ENCODE peak calls at places on chromosome X, in seven cellular contexts. One of them, this sample, is unnamed.

GRCh38 chrX:11611161-11611560 is 54.6 kb downstream of the ARHGAP6 start:
- DNase-seq in lower lobe of right lung: no peak
- DNase-seq in uterus: no peak
- DNase-seq in sigmoid colon: no peak
- DNase-seq in CD8-positive, alpha-beta T cell: no peak
- DNase-seq in H1: no peak
- DNase-seq in MM.1S: no peak
- DNase-seq in this sample: no peak

GRCh38 chrX:74520291-74520690 is 94.1 kb downstream of the RLIM start:
- DNase-seq in lower lobe of right lung: no peak
- DNase-seq in uterus: no peak
- DNase-seq in sigmoid colon: no peak
- DNase-seq in CD8-positive, alpha-beta T cell: no peak
- DNase-seq in H1: no peak
- DNase-seq in MM.1S: no peak
- DNase-seq in this sample: no peak

GRCh38 chrX:71181558-71181909 is 36.9 kb downstream of the NLGN3 start:
- DNase-seq in lower lobe of right lung: no peak
- DNase-seq in uterus: no peak
- DNase-seq in sigmoid colon: no peak
- DNase-seq in CD8-positive, alpha-beta T cell: peak; percentile 38
- DNase-seq in H1: no peak
- DNase-seq in MM.1S: peak; percentile 52
- DNase-seq in this sample: no peak

GRCh38 chrX:10043386-10043785 is 76.2 kb downstream of the CLDN34 start:
- DNase-seq in lower lobe of right lung: no peak
- DNase-seq in uterus: no peak
- DNase-seq in sigmoid colon: no peak
- DNase-seq in CD8-positive, alpha-beta T cell: no peak
- DNase-seq in H1: no peak
- DNase-seq in MM.1S: no peak
- DNase-seq in this sample: no peak

GRCh38 chrX:68833448-68833805 is 4.6 kb downstream of the EFNB1 start:
- DNase-seq in lower lobe of right lung: no peak
- DNase-seq in uterus: no peak
- DNase-seq in sigmoid colon: peak; percentile 51
- DNase-seq in CD8-positive, alpha-beta T cell: no peak
- DNase-seq in H1: no peak
- DNase-seq in MM.1S: no peak
- DNase-seq in this sample: no peak

GRCh38 chrX:101686574-101686973 is 26.9 kb upstream of the ARMCX2 start:
- DNase-seq in lower lobe of right lung: no peak
- DNase-seq in uterus: no peak
- DNase-seq in sigmoid colon: no peak
- DNase-seq in CD8-positive, alpha-beta T cell: no peak
- DNase-seq in H1: no peak
- DNase-seq in MM.1S: no peak
- DNase-seq in this sample: no peak

GRCh38 chrX:46477435-46477834 is 67.8 kb downstream of the ZNF674 start:
- DNase-seq in lower lobe of right lung: no peak
- DNase-seq in uterus: no peak
- DNase-seq in sigmoid colon: no peak
- DNase-seq in CD8-positive, alpha-beta T cell: no peak
- DNase-seq in H1: no peak
- DNase-seq in MM.1S: no peak
- DNase-seq in this sample: no peak

GRCh38 chrX:109966246-109966645 is 36.7 kb upstream of the TMEM164 start:
- DNase-seq in lower lobe of right lung: no peak
- DNase-seq in uterus: no peak
- DNase-seq in sigmoid colon: no peak
- DNase-seq in CD8-positive, alpha-beta T cell: no peak
- DNase-seq in H1: no peak
- DNase-seq in MM.1S: no peak
- DNase-seq in this sample: no peak

GRCh38 chrX:13719192-13719856 is 15.1 kb downstream of the TRAPPC2 start:
- DNase-seq in lower lobe of right lung: no peak
- DNase-seq in uterus: no peak
- DNase-seq in sigmoid colon: no peak
- DNase-seq in CD8-positive, alpha-beta T cell: peak; percentile 28
- DNase-seq in H1: no peak
- DNase-seq in MM.1S: no peak
- DNase-seq in this sample: no peak

GRCh38 chrX:48003367-48003757 is 427 bp downstream of the ZNF182 start:
- DNase-seq in lower lobe of right lung: no peak
- DNase-seq in uterus: no peak
- DNase-seq in sigmoid colon: no peak
- DNase-seq in CD8-positive, alpha-beta T cell: peak; percentile 16
- DNase-seq in H1: no peak
- DNase-seq in MM.1S: no peak
- DNase-seq in this sample: no peak

GRCh38 chrX:55801811-55802210 is 84.3 kb downstream of the RRAGB start:
- DNase-seq in lower lobe of right lung: no peak
- DNase-seq in uterus: no peak
- DNase-seq in sigmoid colon: no peak
- DNase-seq in CD8-positive, alpha-beta T cell: no peak
- DNase-seq in H1: no peak
- DNase-seq in MM.1S: peak; percentile 25
- DNase-seq in this sample: no peak
- H3K4me3 ChIP-seq in lower lobe of right lung: no peak overlapping the region
- H3K4me3 ChIP-seq in uterus: no peak overlapping the region
- H3K4me3 ChIP-seq in sigmoid colon: no peak overlapping the region
- H3K4me3 ChIP-seq in CD8-positive, alpha-beta T cell: no peak overlapping the region
- H3K4me3 ChIP-seq in H1: no peak overlapping the region
- H3K4me3 ChIP-seq in MM.1S: no peak overlapping the region
- H3K4me3 ChIP-seq in this sample: no peak overlapping the region

GRCh38 chrX:49858341-49858740 is 20.9 kb upstream of the USP27X start:
- DNase-seq in lower lobe of right lung: no peak
- DNase-seq in uterus: no peak
- DNase-seq in sigmoid colon: no peak
- DNase-seq in CD8-positive, alpha-beta T cell: no peak
- DNase-seq in H1: no peak
- DNase-seq in MM.1S: no peak
- DNase-seq in this sample: no peak
- H3K4me1 ChIP-seq in lower lobe of right lung: no peaks in the 10 kb centered on the region
- H3K4me1 ChIP-seq in uterus: no peaks in the 10 kb centered on the region
- H3K4me1 ChIP-seq in sigmoid colon: no peaks in the 10 kb centered on the region
- H3K4me1 ChIP-seq in CD8-positive, alpha-beta T cell: no peaks in the 10 kb centered on the region
- H3K4me1 ChIP-seq in H1: no peaks in the 10 kb centered on the region
- H3K4me1 ChIP-seq in MM.1S: no peaks in the 10 kb centered on the region
- H3K4me1 ChIP-seq in this sample: no peaks in the 10 kb centered on the region

GRCh38 chrX:97751016-97751415 is 867.3 kb downstream of the RPA4 start:
- DNase-seq in lower lobe of right lung: no peak
- DNase-seq in uterus: no peak
- DNase-seq in sigmoid colon: no peak
- DNase-seq in CD8-positive, alpha-beta T cell: no peak
- DNase-seq in H1: no peak
- DNase-seq in MM.1S: no peak
- DNase-seq in this sample: no peak

GRCh38 chrX:97751735-97752134 is 868.0 kb downstream of the RPA4 start:
- DNase-seq in lower lobe of right lung: no peak
- DNase-seq in uterus: no peak
- DNase-seq in sigmoid colon: no peak
- DNase-seq in CD8-positive, alpha-beta T cell: no peak
- DNase-seq in H1: no peak
- DNase-seq in MM.1S: no peak
- DNase-seq in this sample: no peak

DNA sequence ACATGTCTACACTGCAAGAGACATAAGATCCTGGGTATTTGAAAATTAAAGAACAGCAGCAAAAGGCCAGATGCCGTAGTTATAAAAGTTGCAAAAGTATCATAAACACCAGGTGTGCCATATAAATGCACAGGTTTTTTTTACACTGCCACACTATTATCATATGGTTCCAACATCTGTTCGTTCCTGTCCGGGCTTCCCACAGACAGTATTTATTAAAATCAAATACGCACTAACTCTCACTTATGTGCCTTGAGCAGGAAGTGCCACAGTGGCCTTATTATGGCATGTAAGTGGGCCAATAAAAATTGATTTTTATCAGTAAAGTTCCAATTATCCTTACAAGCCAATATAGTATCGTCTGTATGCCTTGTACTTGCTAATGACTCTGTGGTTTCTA is 873.2 kb downstream of the RPA4 start:
- DNase-seq in lower lobe of right lung: no peak
- DNase-seq in uterus: no peak
- DNase-seq in sigmoid colon: no peak
- DNase-seq in CD8-positive, alpha-beta T cell: no peak
- DNase-seq in H1: no peak
- DNase-seq in MM.1S: no peak
- DNase-seq in this sample: no peak
- H3K9me3 ChIP-seq in lower lobe of right lung: no peaks in the 10 kb centered on the region
- H3K9me3 ChIP-seq in uterus: no peaks in the 10 kb centered on the region
- H3K9me3 ChIP-seq in sigmoid colon: no peaks in the 10 kb centered on the region
- H3K9me3 ChIP-seq in CD8-positive, alpha-beta T cell: no peaks in the 10 kb centered on the region
- H3K9me3 ChIP-seq in H1: no peaks in the 10 kb centered on the region
- H3K9me3 ChIP-seq in MM.1S: no peaks in the 10 kb centered on the region
- H3K9me3 ChIP-seq in this sample: no peaks in the 10 kb centered on the region

DNA sequence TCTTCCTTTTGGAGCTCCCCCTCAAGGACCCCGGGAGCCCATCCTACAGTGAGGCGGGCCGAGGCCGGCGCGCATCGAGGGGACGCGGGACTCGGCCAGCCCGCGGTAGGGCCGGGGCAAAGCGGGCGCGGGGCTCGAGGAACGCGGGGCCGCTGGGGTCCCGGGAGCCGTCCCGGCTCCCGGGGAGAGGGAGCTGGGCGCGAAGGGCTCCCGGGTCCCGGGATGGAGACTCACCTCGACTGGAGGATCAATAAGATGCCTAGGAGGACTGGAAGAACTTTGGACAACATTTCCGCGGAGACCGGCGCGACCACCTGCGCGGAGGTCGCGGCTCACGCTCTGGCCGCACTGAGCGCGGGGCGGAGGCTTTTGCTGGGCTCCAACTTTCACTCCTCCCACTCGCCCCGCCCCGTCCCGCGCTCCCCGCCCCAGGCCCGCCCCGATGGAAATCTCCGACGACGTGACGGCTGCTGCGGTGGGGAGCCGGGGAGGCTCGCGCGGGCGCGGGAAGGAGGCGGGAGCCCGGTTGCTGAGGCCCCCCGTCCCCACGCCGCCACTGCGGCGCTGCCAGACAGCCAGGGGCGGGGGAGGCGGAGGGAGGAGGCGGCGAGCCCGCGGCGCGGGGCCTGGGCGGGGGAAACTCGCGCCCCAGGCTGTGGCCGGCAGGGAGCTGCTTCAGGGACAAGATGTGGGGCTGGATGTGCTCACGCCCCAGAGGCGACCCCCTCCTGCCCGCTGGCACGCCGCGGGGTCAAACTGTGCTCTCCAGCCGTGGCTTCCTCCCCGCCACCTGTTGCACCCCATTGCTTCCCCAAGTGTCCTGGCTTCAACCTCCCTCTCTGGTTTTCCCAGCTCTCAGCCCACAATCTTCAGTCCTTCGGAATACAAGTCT is at the start of gene GABRE:
- DNase-seq in lower lobe of right lung: peak; percentile 56
- DNase-seq in uterus: peak; percentile 65
- DNase-seq in sigmoid colon: peak; percentile 73
- DNase-seq in CD8-positive, alpha-beta T cell: no peak
- DNase-seq in H1: peak; percentile 53
- DNase-seq in MM.1S: peak; percentile 27
- DNase-seq in this sample: no peak
- H3K4me3 ChIP-seq in lower lobe of right lung: peak within 1 kb of the TSS; percentile 54
- H3K4me3 ChIP-seq in uterus: peak within 1 kb of the TSS; percentile 48
- H3K4me3 ChIP-seq in sigmoid colon: peak within 1 kb of the TSS; percentile 52
- H3K4me3 ChIP-seq in CD8-positive, alpha-beta T cell: no peak within 1 kb of the TSS
- H3K4me3 ChIP-seq in H1: peak within 1 kb of the TSS; percentile 37
- H3K4me3 ChIP-seq in MM.1S: peak within 1 kb of the TSS; percentile 12
- H3K4me3 ChIP-seq in this sample: peak within 1 kb of the TSS; percentile 50

This sample was measured in iPS DF 6.9.